ENCODE peak calls at places on chromosomes 13 and 19, in five cellular contexts. One of them, this sample, is unnamed.

GRCh38 chr13:56561327-56561726 is 579.4 kb upstream of the PRR20A start:
- DNase-seq in PC-9: no peak
- DNase-seq in K562: no peak
- DNase-seq in mesendoderm: peak; percentile 30
- DNase-seq in fibroblast of lung: no peak
- DNase-seq in this sample: no peak

GRCh38 chr13:34926513-34926912 is 15.6 kb upstream of the NBEA start:
- DNase-seq in PC-9: no peak
- DNase-seq in K562: no peak
- DNase-seq in mesendoderm: peak; percentile 50
- DNase-seq in fibroblast of lung: peak; percentile 67
- DNase-seq in this sample: peak; percentile 56

GRCh38 chr19:44112802-44113137 is 429 bp upstream of the ZNF225 start:
- DNase-seq in PC-9: no peak
- DNase-seq in K562: no peak
- DNase-seq in mesendoderm: no peak
- DNase-seq in fibroblast of lung: no peak
- DNase-seq in this sample: no peak

GRCh38 chr13:83884141-83884540 is 1.9 kb upstream of the SLITRK1 start:
- DNase-seq in PC-9: no peak
- DNase-seq in K562: no peak
- DNase-seq in mesendoderm: no peak
- DNase-seq in fibroblast of lung: no peak
- DNase-seq in this sample: no peak

GRCh38 chr13:74573654-74574053 is 439.4 kb upstream of the KLF12 start:
- DNase-seq in PC-9: no peak
- DNase-seq in K562: no peak
- DNase-seq in mesendoderm: peak; percentile 71
- DNase-seq in fibroblast of lung: no peak
- DNase-seq in this sample: no peak

GRCh38 chr19:16088351-16088984 is 12.2 kb downstream of the TPM4 start:
- DNase-seq in PC-9: peak; percentile 96
- DNase-seq in K562: peak; percentile 33
- DNase-seq in mesendoderm: no peak
- DNase-seq in fibroblast of lung: peak; percentile 69
- DNase-seq in this sample: peak; percentile 62

GRCh38 chr13:29849731-29850212 is 645 bp downstream of the UBL3 start:
- DNase-seq in PC-9: peak; percentile 61
- DNase-seq in K562: peak; percentile 12
- DNase-seq in mesendoderm: peak; percentile 79
- DNase-seq in fibroblast of lung: peak; percentile 46
- DNase-seq in this sample: peak; percentile 76

GRCh38 chr19:558770-559439 is 13.5 kb upstream of the BSG start:
- DNase-seq in PC-9: no peak
- DNase-seq in K562: no peak
- DNase-seq in mesendoderm: peak; percentile 60
- DNase-seq in fibroblast of lung: peak; percentile 80
- DNase-seq in this sample: no peak

GRCh38 chr19:46295401-46296308 is 1.2 kb upstream of the HIF3A start:
- DNase-seq in PC-9: no peak
- DNase-seq in K562: no peak
- DNase-seq in mesendoderm: no peak
- DNase-seq in fibroblast of lung: no peak
- DNase-seq in this sample: no peak

GRCh38 chr19:23867895-23868294 is 46.8 kb upstream of the ZNF726 start:
- DNase-seq in PC-9: no peak
- DNase-seq in K562: no peak
- DNase-seq in mesendoderm: no peak
- DNase-seq in fibroblast of lung: no peak
- DNase-seq in this sample: no peak

GRCh38 chr19:17755977-17756670 is 4.8 kb downstream of the FCHO1 start:
- DNase-seq in PC-9: no peak
- DNase-seq in K562: peak; percentile 73
- DNase-seq in mesendoderm: peak; percentile 86
- DNase-seq in fibroblast of lung: peak; percentile 58
- DNase-seq in this sample: peak; percentile 56

GRCh38 chr19:495440-496332 is 600 bp upstream of the MADCAM1 start:
- DNase-seq in PC-9: no peak
- DNase-seq in K562: peak; percentile 68
- DNase-seq in mesendoderm: peak; percentile 78
- DNase-seq in fibroblast of lung: peak; percentile 20
- DNase-seq in this sample: peak; percentile 18

GRCh38 chr13:45048890-45049407 is 59.6 kb downstream of the GPALPP1 start:
- DNase-seq in PC-9: no peak
- DNase-seq in K562: no peak
- DNase-seq in mesendoderm: peak; percentile 70
- DNase-seq in fibroblast of lung: no peak
- DNase-seq in this sample: no peak

GRCh38 chr13:45049478-45049877 is 60.1 kb downstream of the GPALPP1 start:
- DNase-seq in PC-9: no peak
- DNase-seq in K562: no peak
- DNase-seq in mesendoderm: no peak
- DNase-seq in fibroblast of lung: no peak
- DNase-seq in this sample: no peak

GRCh38 chr13:45047394-45048328 is 58.3 kb downstream of the GPALPP1 start:
- DNase-seq in PC-9: peak; percentile 69
- DNase-seq in K562: peak; percentile 48
- DNase-seq in mesendoderm: peak; percentile 83
- DNase-seq in fibroblast of lung: peak; percentile 83
- DNase-seq in this sample: peak; percentile 50

GRCh38 chr13:45042539-45042938 is 53.2 kb downstream of the GPALPP1 start:
- DNase-seq in PC-9: no peak
- DNase-seq in K562: no peak
- DNase-seq in mesendoderm: no peak
- DNase-seq in fibroblast of lung: no peak
- DNase-seq in this sample: no peak

GRCh38 chr13:45046445-45046844 is 57.1 kb downstream of the GPALPP1 start:
- DNase-seq in PC-9: no peak
- DNase-seq in K562: no peak
- DNase-seq in mesendoderm: no peak
- DNase-seq in fibroblast of lung: no peak
- DNase-seq in this sample: no peak
- H3K4me3 ChIP-seq in PC-9: no peak overlapping the region
- H3K4me3 ChIP-seq in K562: no peak overlapping the region
- H3K4me3 ChIP-seq in mesendoderm: no peak overlapping the region
- H3K4me3 ChIP-seq in fibroblast of lung: peak overlapping the region; percentile 63
- H3K4me3 ChIP-seq in this sample: peak overlapping the region; percentile 66

GRCh38 chr13:109874921-109875454 is 88.6 kb upstream of the IRS2 start:
- DNase-seq in PC-9: peak; percentile 90
- DNase-seq in K562: no peak
- DNase-seq in mesendoderm: no peak
- DNase-seq in fibroblast of lung: peak; percentile 51
- DNase-seq in this sample: peak; percentile 80
- H3K4me2 ChIP-seq in PC-9: peak overlapping the region; percentile 70
- H3K4me2 ChIP-seq in K562: no peak overlapping the region
- H3K4me2 ChIP-seq in mesendoderm: no peak overlapping the region
- H3K4me2 ChIP-seq in fibroblast of lung: no peak overlapping the region
- H3K4me2 ChIP-seq in this sample: peak overlapping the region; percentile 32

GRCh38 chr19:53907193-53907581 is 1.9 kb upstream of the CACNG7 start:
- DNase-seq in PC-9: no peak
- DNase-seq in K562: no peak
- DNase-seq in mesendoderm: no peak
- DNase-seq in fibroblast of lung: no peak
- DNase-seq in this sample: no peak
- H3K4me3 ChIP-seq in PC-9: no peak overlapping the region
- H3K4me3 ChIP-seq in K562: no peak overlapping the region
- H3K4me3 ChIP-seq in mesendoderm: no peak overlapping the region
- H3K4me3 ChIP-seq in fibroblast of lung: no peak overlapping the region
- H3K4me3 ChIP-seq in this sample: no peak overlapping the region

GRCh38 chr19:34475975-34476594 is 5.5 kb upstream of the WTIP start:
- DNase-seq in PC-9: no peak
- DNase-seq in K562: no peak
- DNase-seq in mesendoderm: peak; percentile 51
- DNase-seq in fibroblast of lung: no peak
- DNase-seq in this sample: no peak
- H3K4me2 ChIP-seq in PC-9: no peak overlapping the region
- H3K4me2 ChIP-seq in K562: no peak overlapping the region
- H3K4me2 ChIP-seq in mesendoderm: no peak overlapping the region
- H3K4me2 ChIP-seq in fibroblast of lung: no peak overlapping the region
- H3K4me2 ChIP-seq in this sample: no peak overlapping the region

GRCh38 chr19:42071247-42071646 is 1.2 kb upstream of the GRIK5 start:
- DNase-seq in PC-9: no peak
- DNase-seq in K562: no peak
- DNase-seq in mesendoderm: no peak
- DNase-seq in fibroblast of lung: no peak
- DNase-seq in this sample: no peak

GRCh38 chr19:42067315-42067888 is 2.6 kb downstream of the GRIK5 start:
- DNase-seq in PC-9: no peak
- DNase-seq in K562: no peak
- DNase-seq in mesendoderm: no peak
- DNase-seq in fibroblast of lung: no peak
- DNase-seq in this sample: no peak

GRCh38 chr19:42069619-42070293 is at the start of gene GRIK5:
- DNase-seq in PC-9: no peak
- DNase-seq in K562: no peak
- DNase-seq in mesendoderm: peak; percentile 60
- DNase-seq in fibroblast of lung: no peak
- DNase-seq in this sample: no peak

GRCh38 chr19:42068361-42068755 is 1.6 kb downstream of the GRIK5 start:
- DNase-seq in PC-9: no peak
- DNase-seq in K562: no peak
- DNase-seq in mesendoderm: no peak
- DNase-seq in fibroblast of lung: no peak
- DNase-seq in this sample: no peak

DNA sequence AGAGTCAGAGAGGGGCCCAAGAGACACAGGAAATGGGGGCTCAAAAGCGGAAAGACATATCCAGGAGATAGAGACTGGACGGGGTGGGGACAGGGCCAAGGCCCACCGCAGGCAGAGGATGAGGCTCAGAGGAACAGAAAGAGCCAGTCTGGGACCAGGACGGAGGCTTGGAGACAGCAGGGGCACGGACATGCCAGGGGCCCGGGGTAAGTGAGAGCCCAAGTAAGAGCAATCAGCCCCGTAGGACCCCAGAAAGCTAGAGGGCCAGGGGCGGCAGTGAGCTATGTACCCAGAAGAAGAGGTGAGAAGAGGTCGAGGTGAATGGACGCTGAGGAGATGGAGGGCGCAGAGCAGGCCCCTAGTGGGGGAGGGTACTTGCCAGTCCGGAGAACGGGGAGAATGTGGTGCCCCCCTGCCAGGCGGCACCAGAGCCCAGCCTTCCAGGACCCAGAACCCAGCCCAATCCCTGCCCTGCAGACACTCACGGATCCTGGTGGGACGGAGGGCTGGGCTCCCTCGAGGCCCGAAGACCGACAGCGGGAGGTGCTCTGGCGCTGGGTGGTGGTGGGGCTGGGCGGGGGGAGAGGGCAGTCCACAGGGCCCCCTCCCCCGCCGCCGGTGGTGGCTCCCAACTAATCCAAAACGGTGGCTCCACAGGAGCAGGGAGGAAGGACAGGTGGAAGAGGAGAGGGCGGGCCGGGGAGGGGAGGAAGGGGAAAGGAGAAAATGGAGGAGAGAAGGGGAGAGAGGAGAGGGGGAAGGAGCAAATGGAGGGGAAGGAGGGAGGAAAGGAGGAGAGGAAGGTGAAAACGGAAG is 1.0 kb downstream of the GRIK5 start:
- DNase-seq in PC-9: no peak
- DNase-seq in K562: peak; percentile 32
- DNase-seq in mesendoderm: peak; percentile 29
- DNase-seq in fibroblast of lung: no peak
- DNase-seq in this sample: no peak
- H3K4me3 ChIP-seq in PC-9: no peak overlapping the region
- H3K4me3 ChIP-seq in K562: no peak overlapping the region
- H3K4me3 ChIP-seq in mesendoderm: peak overlapping the region; percentile 16
- H3K4me3 ChIP-seq in fibroblast of lung: peak overlapping the region; percentile 6
- H3K4me3 ChIP-seq in this sample: peak overlapping the region; percentile 17

GRCh38 chr19:14318873-14319272 is 62.4 kb upstream of the ADGRE5 start:
- DNase-seq in PC-9: no peak
- DNase-seq in K562: peak; percentile 63
- DNase-seq in mesendoderm: peak; percentile 23
- DNase-seq in fibroblast of lung: no peak
- DNase-seq in this sample: no peak
- H3K4me2 ChIP-seq in PC-9: no peak overlapping the region
- H3K4me2 ChIP-seq in K562: no peak overlapping the region
- H3K4me2 ChIP-seq in mesendoderm: no peak overlapping the region
- H3K4me2 ChIP-seq in fibroblast of lung: no peak overlapping the region
- H3K4me2 ChIP-seq in this sample: no peak overlapping the region

GRCh38 chr19:13585512-13585911 is 79.2 kb upstream of the CACNA1A start:
- DNase-seq in PC-9: no peak
- DNase-seq in K562: no peak
- DNase-seq in mesendoderm: no peak
- DNase-seq in fibroblast of lung: no peak
- DNase-seq in this sample: no peak

GRCh38 chr19:13583753-13584152 is 77.5 kb upstream of the CACNA1A start:
- DNase-seq in PC-9: no peak
- DNase-seq in K562: no peak
- DNase-seq in mesendoderm: no peak
- DNase-seq in fibroblast of lung: no peak
- DNase-seq in this sample: no peak

DNA sequence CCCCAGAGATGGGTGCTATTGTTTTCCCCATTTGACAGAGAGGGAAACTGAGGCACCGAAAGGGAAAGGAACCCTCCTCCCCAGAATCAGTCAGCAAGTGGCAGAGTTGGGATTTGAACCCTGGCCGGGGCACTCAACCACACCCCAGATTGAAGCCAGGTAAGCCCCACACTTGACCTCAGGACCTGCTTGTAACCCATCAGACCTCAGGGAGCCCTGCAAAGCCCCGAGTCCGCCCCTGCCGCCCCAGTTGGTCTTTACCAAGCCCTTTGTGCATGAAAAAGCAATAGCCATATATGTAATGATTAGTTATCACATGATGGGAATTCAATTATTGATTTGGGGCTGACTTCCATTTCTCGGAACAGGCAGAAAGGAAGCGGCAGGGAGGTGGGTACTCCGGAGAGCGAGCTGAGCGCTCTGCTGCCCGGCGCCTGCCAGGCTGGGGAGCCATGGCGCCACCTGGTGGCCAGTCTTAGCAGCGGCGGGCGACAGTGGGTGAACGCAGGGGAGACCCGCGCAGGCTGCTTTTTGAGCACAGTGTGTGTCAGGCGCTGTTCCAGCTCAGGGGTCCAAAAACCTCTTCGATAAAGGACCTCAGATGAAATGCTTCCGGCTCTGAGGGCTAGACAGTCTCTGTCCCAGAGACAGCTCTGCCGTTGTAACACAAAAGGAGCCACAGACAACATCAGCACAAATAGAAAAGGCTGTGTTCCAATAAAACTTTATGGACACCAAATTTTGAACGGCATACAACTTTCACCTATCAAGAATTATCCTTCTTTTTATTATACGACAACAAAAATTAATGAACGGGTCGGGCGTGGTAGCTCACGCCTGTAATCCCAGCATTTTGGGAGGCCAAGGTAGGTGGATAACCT is 82.9 kb upstream of the CACNA1A start:
- DNase-seq in PC-9: no peak
- DNase-seq in K562: peak; percentile 83
- DNase-seq in mesendoderm: peak; percentile 66
- DNase-seq in fibroblast of lung: peak; percentile 47
- DNase-seq in this sample: no peak
- H3K4me3 ChIP-seq in PC-9: no peak overlapping the region
- H3K4me3 ChIP-seq in K562: no peak overlapping the region
- H3K4me3 ChIP-seq in mesendoderm: no peak overlapping the region
- H3K4me3 ChIP-seq in fibroblast of lung: no peak overlapping the region
- H3K4me3 ChIP-seq in this sample: no peak overlapping the region

GRCh38 chr19:30060872-30061556 is 119.0 kb downstream of the URI1 start:
- DNase-seq in PC-9: no peak
- DNase-seq in K562: peak; percentile 64
- DNase-seq in mesendoderm: no peak
- DNase-seq in fibroblast of lung: no peak
- DNase-seq in this sample: no peak
- H3K4me2 ChIP-seq in PC-9: no peak overlapping the region
- H3K4me2 ChIP-seq in K562: no peak overlapping the region
- H3K4me2 ChIP-seq in mesendoderm: no peak overlapping the region
- H3K4me2 ChIP-seq in fibroblast of lung: no peak overlapping the region
- H3K4me2 ChIP-seq in this sample: no peak overlapping the region

GRCh38 chr19:6091771-6092291 is 18.5 kb downstream of the RFX2 start:
- DNase-seq in PC-9: no peak
- DNase-seq in K562: no peak
- DNase-seq in mesendoderm: no peak
- DNase-seq in fibroblast of lung: peak; percentile 40
- DNase-seq in this sample: peak; percentile 63
- H3K4me3 ChIP-seq in PC-9: peak overlapping the region; percentile 47
- H3K4me3 ChIP-seq in K562: peak overlapping the region; percentile 7
- H3K4me3 ChIP-seq in mesendoderm: no peak overlapping the region
- H3K4me3 ChIP-seq in fibroblast of lung: peak overlapping the region; percentile 49
- H3K4me3 ChIP-seq in this sample: peak overlapping the region; percentile 31

This sample was measured in astrocyte.